ENCODE peak calls at places on chromosomes 4 and X, in seven cellular contexts. K, T, N, G, A, M and I are unnamed samples.
A peak's percentile ranks its signal among the peaks of the same experiment; 100 is the strongest.

GRCh38 chrX:1599791-1600405 is 8.5 kb downstream of the AKAP17A start:
- DNase-seq in K (no peak), T (no peak), N (no peak), G (no peak), A (no peak), M (peak; percentile 18), I (no peak)

GRCh38 chr4:38663021-38663800 is 788 bp upstream of the KLF3 start:
- DNase-seq in K (peak; percentile 29), T (peak; percentile 50), N (no peak), G (no peak), A (no peak), M (no peak), I (no peak)

GRCh38 chr4:136078971-136079370 is 1453.3 kb downstream of the PCDH18 start:
- DNase-seq in K (no peak), T (no peak), N (no peak), G (no peak), A (no peak), M (no peak), I (no peak)

GRCh38 chr4:77833158-77833724 is 14.1 kb upstream of the CNOT6L start:
- DNase-seq in K (no peak), T (no peak), N (no peak), G (no peak), A (no peak), M (no peak), I (no peak)

GRCh38 chr4:112848931-112849330 is 200.5 kb upstream of the ANK2 start:
- DNase-seq in K (no peak), T (no peak), N (no peak), G (no peak), A (no peak), M (no peak), I (no peak)

GRCh38 chr4:169282429-169283113 is 11.8 kb upstream of the SH3RF1 start:
- DNase-seq in K (no peak), T (no peak), N (no peak), G (no peak), A (no peak), M (no peak), I (no peak)

GRCh38 chrX:96611619-96612362 is 72.9 kb upstream of the DIAPH2 start:
- DNase-seq in K (no peak), T (peak; percentile 57), N (no peak), G (no peak), A (no peak), M (no peak), I (no peak)

GRCh38 chr4:95963456-95963855 is 123.6 kb downstream of the PDHA2 start:
- DNase-seq in K (no peak), T (no peak), N (no peak), G (no peak), A (no peak), M (no peak), I (no peak)

GRCh38 chr4:131534944-131535640 is 1614.0 kb upstream of the PCDH10 start:
- DNase-seq in K (no peak), T (no peak), N (no peak), G (no peak), A (no peak), M (no peak), I (no peak)

GRCh38 chr4:96504386-96504785 is 664.5 kb downstream of the PDHA2 start:
- DNase-seq in K (no peak), T (no peak), N (no peak), G (no peak), A (no peak), M (no peak), I (no peak)

GRCh38 chr4:19689511-19689910 is 562.2 kb upstream of the SLIT2 start:
- DNase-seq in K (no peak), T (peak; percentile 83), N (no peak), G (no peak), A (no peak), M (no peak), I (no peak)

GRCh38 chr4:113293043-113293560 is 243.6 kb downstream of the ANK2 start:
- DNase-seq in K (no peak), T (peak; percentile 75), N (no peak), G (no peak), A (no peak), M (no peak), I (no peak)

GRCh38 chrX:41337140-41337539 is 3.2 kb downstream of the DDX3X start:
- DNase-seq in K (no peak), T (no peak), N (no peak), G (no peak), A (no peak), M (no peak), I (no peak)

GRCh38 chr4:157314906-157315305 is 94.4 kb downstream of the GRIA2 start:
- DNase-seq in K (no peak), T (no peak), N (peak; percentile 1), G (no peak), A (no peak), M (no peak), I (peak; percentile 2)

GRCh38 chrX:16986169-16986568 is 39.7 kb downstream of the REPS2 start:
- DNase-seq in K (no peak), T (no peak), N (no peak), G (no peak), A (no peak), M (no peak), I (no peak)